ENCODE peak calls at places on chromosomes 6 and 20, in nine cellular contexts. K, Z, T, R, S, P, Y, H and V are unnamed samples.

GRCh38 chr6:131136021-131136847 is 967 bp downstream of the AKAP7 start:
- DNase-seq in K (no peak), Z (no peak), T (peak; percentile 28), R (no peak), S (peak; percentile 18), P (no peak), Y (no peak), H (peak; percentile 73), V (peak; percentile 60)

GRCh38 chr20:59820204-59821041 is 113.0 kb downstream of the SYCP2 start:
- DNase-seq in K (no peak), Z (no peak), T (no peak), R (peak; percentile 24), S (no peak), P (no peak), Y (no peak), H (no peak), V (no peak)

GRCh38 chr6:134741193-134741521 is 208.7 kb downstream of the ALDH8A1 start:
- DNase-seq in K (peak; percentile 36), Z (no peak), T (no peak), R (peak; percentile 43), S (no peak), P (no peak), Y (no peak), H (no peak), V (no peak)

GRCh38 chr6:163474581-163474980 is 60.1 kb downstream of the QKI start:
- DNase-seq in K (no peak), Z (no peak), T (no peak), R (no peak), S (no peak), P (no peak), Y (no peak), H (no peak), V (no peak)

GRCh38 chr6:278494-278893 is 13.8 kb upstream of the DUSP22 start:
- DNase-seq in K (no peak), Z (no peak), T (no peak), R (no peak), S (no peak), P (no peak), Y (peak; percentile 30), H (no peak), V (no peak)

GRCh38 chr6:127630800-127631199 is 53.8 kb downstream of the C6orf58 start:
- DNase-seq in K (no peak), Z (no peak), T (no peak), R (no peak), S (no peak), P (no peak), Y (no peak), H (no peak), V (no peak)

GRCh38 chr6:108561742-108562502 is 1.2 kb downstream of the FOXO3 start:
- DNase-seq in K (peak; percentile 38), Z (no peak), T (peak; percentile 75), R (peak; percentile 54), S (no peak), P (no peak), Y (peak; percentile 72), H (peak; percentile 17), V (peak; percentile 46)

GRCh38 chr6:121678245-121678644 is 242.8 kb downstream of the GJA1 start:
- DNase-seq in K (no peak), Z (no peak), T (no peak), R (no peak), S (no peak), P (no peak), Y (no peak), H (no peak), V (no peak)

GRCh38 chr6:2848851-2849250 is 7.2 kb upstream of the SERPINB1 start:
- DNase-seq in K (peak; percentile 63), Z (no peak), T (no peak), R (no peak), S (no peak), P (peak; percentile 37), Y (no peak), H (no peak), V (no peak)

GRCh38 chr6:166206066-166206465 is 38.4 kb upstream of the TBXT start:
- DNase-seq in K (no peak), Z (no peak), T (no peak), R (no peak), S (no peak), P (no peak), Y (no peak), H (no peak), V (no peak)

GRCh38 chr6:38239719-38240451 is 399.8 kb downstream of the BTBD9 start:
- DNase-seq in K (no peak), Z (no peak), T (no peak), R (no peak), S (no peak), P (no peak), Y (no peak), H (no peak), V (peak; percentile 29)

GRCh38 chr6:32148289-32148688 is 3.5 kb downstream of the PRRT1 start:
- DNase-seq in K (peak; percentile 62), Z (no peak), T (no peak), R (no peak), S (no peak), P (no peak), Y (no peak), H (no peak), V (no peak)

GRCh38 chr6:98041921-98042320 is 758.9 kb upstream of the MMS22L start:
- DNase-seq in K (no peak), Z (no peak), T (no peak), R (peak; percentile 52), S (no peak), P (no peak), Y (no peak), H (no peak), V (no peak)

GRCh38 chr6:99603421-99604160 is 3.0 kb upstream of the PRDM13 start:
- DNase-seq in K (peak; percentile 84), Z (no peak), T (peak; percentile 51), R (peak; percentile 65), S (peak; percentile 13), P (peak; percentile 57), Y (peak; percentile 89), H (no peak), V (peak; percentile 38)

GRCh38 chr6:157847846-157848245 is 24.8 kb downstream of the SNX9 start:
- DNase-seq in K (no peak), Z (no peak), T (no peak), R (no peak), S (no peak), P (no peak), Y (no peak), H (no peak), V (no peak)

GRCh38 chr20:40464731-40465208 is 224.3 kb downstream of the MAFB start:
- DNase-seq in K (no peak), Z (no peak), T (no peak), R (no peak), S (no peak), P (no peak), Y (no peak), H (no peak), V (no peak)
- TF ChIP-seq MAX in K (no peak), Z (no peak), T (no peak), R (no peak), S (no peak), P (no peak), Y (no peak), H (no peak), V (no peak)

DNA sequence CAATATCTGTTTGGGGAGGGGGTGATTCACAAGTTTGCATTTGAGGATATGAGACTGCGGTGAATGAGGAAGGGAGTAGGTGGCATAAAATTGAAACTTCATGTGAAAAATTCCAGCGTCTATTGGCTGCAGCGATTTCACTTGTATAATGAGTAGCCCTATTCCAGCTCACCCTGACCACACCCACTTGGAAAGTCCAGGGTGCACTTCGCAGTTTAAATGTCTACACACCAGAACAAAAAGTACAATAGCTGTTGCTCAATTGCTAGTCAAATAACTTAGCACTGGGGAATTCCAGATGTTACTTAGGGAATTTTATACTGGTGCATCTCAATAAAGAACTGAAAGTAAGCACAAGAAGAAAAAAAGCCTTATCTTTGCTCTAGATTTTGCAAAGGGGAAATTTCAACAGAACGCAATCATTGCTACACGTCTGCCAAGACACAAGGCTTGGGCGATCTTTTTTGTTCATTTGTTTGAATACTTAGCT is 6.3 kb downstream of the TNFAIP3 start:
- DNase-seq in K (no peak), Z (no peak), T (peak; percentile 86), R (no peak), S (peak; percentile 72), P (no peak), Y (no peak), H (peak; percentile 99), V (peak; percentile 88)
- TF ChIP-seq MAX in K (no peak), Z (no peak), T (no peak), R (no peak), S (no peak), P (no peak), Y (no peak), H (no peak), V (no peak)

DNA sequence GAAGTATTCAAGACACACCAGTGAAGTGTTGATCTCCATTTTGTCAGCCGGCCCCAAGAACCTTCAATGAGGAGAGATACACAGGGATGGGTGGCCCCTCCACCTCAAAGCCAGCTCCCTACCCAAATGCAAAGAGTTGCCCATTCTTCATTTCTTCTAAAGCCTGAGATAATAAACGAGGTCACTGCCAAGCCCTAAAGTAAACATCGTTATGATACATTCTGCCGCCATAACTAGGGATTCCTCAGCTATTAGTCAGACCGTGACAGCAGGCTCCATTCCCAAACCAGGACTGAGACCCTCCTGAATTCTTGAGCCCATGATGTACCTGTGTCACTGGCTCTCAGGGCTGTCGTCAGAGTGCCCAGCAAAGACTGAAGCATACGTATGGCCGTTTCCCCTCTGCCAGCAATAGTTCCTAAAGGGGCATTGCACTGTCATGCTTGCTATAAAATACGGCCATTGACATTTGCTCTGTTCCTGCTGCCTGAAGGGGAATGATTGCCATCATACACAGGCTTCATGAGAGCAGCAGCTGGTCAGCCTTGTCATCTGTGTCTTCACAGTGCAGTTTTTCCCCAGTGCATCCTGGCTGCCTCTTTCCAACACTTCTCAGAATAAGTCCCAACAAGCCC is 41.7 kb downstream of the ISM1 start:
- DNase-seq in K (no peak), Z (no peak), T (no peak), R (no peak), S (no peak), P (no peak), Y (no peak), H (no peak), V (no peak)
- TF ChIP-seq MAX in K (no peak), Z (no peak), T (no peak), R (no peak), S (no peak), P (no peak), Y (no peak), H (no peak), V (no peak)

GRCh38 chr6:56311525-56311924 is 64.1 kb upstream of the COL21A1 start:
- DNase-seq in K (no peak), Z (no peak), T (no peak), R (no peak), S (no peak), P (no peak), Y (no peak), H (no peak), V (no peak)

GRCh38 chr6:56311086-56311485 is 63.7 kb upstream of the COL21A1 start:
- DNase-seq in K (no peak), Z (no peak), T (no peak), R (no peak), S (no peak), P (no peak), Y (no peak), H (no peak), V (peak; percentile 31)

GRCh38 chr6:56314683-56315523 is 67.5 kb upstream of the COL21A1 start:
- DNase-seq in K (peak; percentile 48), Z (peak; percentile 52), T (peak; percentile 47), R (peak; percentile 26), S (peak; percentile 3), P (peak; percentile 21), Y (peak; percentile 68), H (peak; percentile 47), V (peak; percentile 72)

GRCh38 chr6:56312049-56312448 is 64.7 kb upstream of the COL21A1 start:
- DNase-seq in K (no peak), Z (no peak), T (no peak), R (no peak), S (no peak), P (no peak), Y (no peak), H (no peak), V (no peak)
- TF ChIP-seq MAX in K (no peak), Z (no peak), T (no peak), R (no peak), S (no peak), P (no peak), Y (no peak), H (no peak), V (no peak)